ENCODE peak calls at places on chromosomes 13 and 19, in four cellular contexts. F is IMR-90, A is mesendoderm, I is H1. T is an unnamed sample.

GRCh38 chr13:32783067-32783466 is 196.8 kb downstream of the PDS5B start:
- DNase-seq in I (no peak), A (no peak), F (peak; percentile 67), T (no peak)

GRCh38 chr13:63305641-63306133 is 1890.0 kb upstream of the PCDH20 start:
- DNase-seq in A (no peak), F (no peak), I (no peak), T (no peak)

GRCh38 chr13:95411641-95412040 is 110.4 kb upstream of the ABCC4 start:
- DNase-seq in I (no peak), A (no peak), F (no peak), T (no peak)

GRCh38 chr19:34504273-34504808 is 22.8 kb downstream of the WTIP start:
- DNase-seq in I (no peak), F (no peak), A (no peak), T (no peak)

GRCh38 chr13:38213307-38213706 is 136.3 kb upstream of the UFM1 start:
- DNase-seq in F (no peak), I (no peak), A (no peak), T (no peak)

GRCh38 chr13:77040076-77040475 is 13.1 kb upstream of the FBXL3 start:
- DNase-seq in F (no peak), I (no peak), A (no peak), T (no peak)

GRCh38 chr13:43132911-43133310 is 109.5 kb downstream of the DNAJC15 start:
- DNase-seq in I (no peak), F (no peak), A (no peak), T (no peak)

GRCh38 chr19:3479177-3479818 is 1.0 kb downstream of the SMIM24 start:
- DNase-seq in A (peak; percentile 66), F (no peak), I (no peak), T (no peak)

GRCh38 chr13:60795219-60795618 is 398.2 kb downstream of the TDRD3 start:
- DNase-seq in A (no peak), I (no peak), F (no peak), T (no peak)

GRCh38 chr13:97017322-97017721 is 23.0 kb upstream of the OXGR1 start:
- DNase-seq in I (no peak), A (no peak), F (no peak), T (no peak)

GRCh38 chr13:49164712-49165111 is 55.4 kb upstream of the MLNR start:
- DNase-seq in F (no peak), A (no peak), I (no peak), T (no peak)

GRCh38 chr13:59603646-59604045 is 560.1 kb downstream of the DIAPH3 start:
- DNase-seq in I (no peak), F (no peak), A (no peak), T (no peak)

GRCh38 chr13:32403108-32403507 is 24.8 kb downstream of the N4BP2L1 start:
- DNase-seq in A (no peak), I (no peak), F (no peak), T (no peak)

GRCh38 chr19:1047696-1048147 is 7.8 kb downstream of the ABCA7 start:
- DNase-seq in F (no peak), A (no peak), I (no peak), T (no peak)

GRCh38 chr19:3149089-3149488 is 13.3 kb downstream of the GNA15 start:
- DNase-seq in F (no peak), A (no peak), I (no peak), T (no peak)

GRCh38 chr19:5240011-5240410 is 100.6 kb downstream of the PTPRS start:
- DNase-seq in I (no peak), A (no peak), F (no peak), T (no peak)

GRCh38 chr13:51101636-51102218 is 9.3 kb downstream of the C13orf42 start:
- DNase-seq in A (peak; percentile 86), I (no peak), F (no peak), T (no peak)

DNA sequence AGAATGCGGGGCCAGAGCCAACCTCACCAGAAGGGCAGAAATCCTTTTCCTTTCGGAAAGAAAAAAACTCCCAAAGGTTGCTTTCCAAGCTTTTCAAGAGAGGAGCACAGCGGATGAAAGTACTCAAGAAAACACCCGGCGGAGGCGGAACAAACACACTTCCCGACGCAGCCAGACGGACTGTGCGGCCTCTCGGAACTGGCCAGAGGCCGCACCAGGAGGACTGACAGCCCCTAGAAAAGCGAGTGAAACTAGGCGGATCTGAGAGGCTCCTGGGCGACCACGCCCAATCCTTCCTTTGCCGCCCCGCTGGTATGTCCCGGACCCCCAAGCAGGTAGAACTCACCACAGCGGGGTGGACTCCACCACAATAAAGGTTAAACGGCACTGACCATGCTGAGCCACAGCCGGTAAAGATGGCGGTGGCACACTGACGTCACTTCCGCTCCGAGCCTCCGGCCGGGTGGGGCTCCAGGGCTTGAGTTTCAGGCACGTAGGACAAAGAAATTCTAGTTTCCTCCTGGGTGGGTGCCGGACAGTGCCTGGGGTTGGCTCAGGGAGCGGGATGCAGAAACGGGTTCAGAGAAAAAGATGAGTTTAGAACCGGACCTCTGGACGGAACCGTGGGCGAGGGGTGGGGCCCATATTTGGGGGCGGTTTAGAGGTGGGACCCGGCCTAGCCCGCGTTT is at the start of gene ZNF562:
- DNase-seq in F (peak; percentile 86), I (peak; percentile 86), A (peak; percentile 97), T (peak; percentile 86)
- H3K4ac ChIP-seq in F (peak within 1 kb of the TSS; percentile 96), I (no peak within 1 kb of the TSS), A (peak within 1 kb of the TSS; percentile 85), T (no peak within 1 kb of the TSS)

GRCh38 chr19:2132191-2132590 is 19.2 kb downstream of the AP3D1 start:
- DNase-seq in I (no peak), F (no peak), A (no peak), T (no peak)
- H3K4ac ChIP-seq in I (no peak overlapping the region), F (no peak overlapping the region), A (no peak overlapping the region), T (no peak overlapping the region)

DNA sequence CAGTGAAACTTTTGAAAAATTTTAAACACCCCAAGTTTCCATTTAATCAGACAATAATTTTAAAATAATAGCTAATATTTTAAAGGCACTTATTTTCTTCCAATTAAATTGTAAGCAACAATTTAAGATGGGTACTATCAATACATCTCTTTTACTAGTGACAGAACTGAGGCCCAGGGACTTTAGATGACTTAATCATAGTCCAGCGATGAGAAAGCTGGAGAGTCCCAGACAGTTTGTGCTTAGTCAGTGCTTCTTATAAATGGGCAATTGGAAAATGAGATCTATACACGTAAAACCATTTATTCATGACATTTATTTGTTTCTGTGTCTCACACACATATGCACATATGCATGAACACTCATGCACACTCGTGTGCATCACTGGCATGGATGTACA is 2063.5 kb downstream of the PCDH9 start:
- DNase-seq in A (no peak), I (no peak), F (no peak), T (no peak)
- H3K4ac ChIP-seq in A (no peak overlapping the region), I (no peak overlapping the region), F (no peak overlapping the region), T (no peak overlapping the region)

DNA sequence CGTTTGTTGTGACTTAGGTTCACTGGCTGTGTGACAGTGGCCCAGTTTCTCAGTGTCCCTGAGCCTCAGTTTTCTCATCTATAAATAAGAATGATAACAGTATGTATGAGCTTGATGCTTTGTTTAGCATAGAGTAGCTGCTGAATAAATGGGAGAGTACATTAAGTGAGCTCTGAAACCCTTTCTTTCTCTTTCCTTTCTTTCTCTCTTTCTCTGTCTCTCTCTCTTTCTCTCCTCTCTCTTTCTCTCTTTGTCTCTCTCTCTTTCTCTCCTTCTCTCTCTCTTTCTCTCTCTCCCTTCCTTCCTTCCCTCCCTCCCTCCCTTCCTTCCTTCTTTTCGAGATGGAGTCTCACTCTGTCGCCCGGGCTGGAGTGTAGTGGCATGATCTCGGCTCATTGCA is 2.0 kb downstream of the KXD1 start:
- DNase-seq in I (no peak), A (no peak), F (no peak), T (no peak)
- H3K4ac ChIP-seq in I (no peak overlapping the region), A (no peak overlapping the region), F (no peak overlapping the region), T (no peak overlapping the region)

DNA sequence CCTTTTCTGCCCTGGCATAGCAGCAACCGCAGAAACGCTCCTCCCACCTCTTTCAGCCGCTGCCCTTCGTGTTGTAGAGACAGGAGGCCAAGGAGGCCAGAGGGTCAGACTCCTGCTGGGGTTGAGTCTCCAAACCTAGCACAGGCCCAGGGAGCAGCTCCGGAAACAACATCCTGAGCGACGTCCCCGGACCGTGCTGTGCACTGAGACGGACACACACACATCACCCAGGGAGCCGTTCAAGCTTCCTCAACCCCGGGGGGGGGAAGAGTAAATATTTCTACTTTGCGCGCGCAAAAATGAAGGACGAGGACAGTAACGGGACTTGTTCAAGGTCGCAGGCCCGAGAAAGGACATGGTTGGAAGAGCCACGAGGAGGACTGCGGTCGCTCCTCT is 657 bp downstream of the ZNF550 start:
- DNase-seq in F (no peak), I (no peak), A (peak; percentile 56), T (no peak)
- H3K4ac ChIP-seq in F (no peak overlapping the region), I (no peak overlapping the region), A (no peak overlapping the region), T (no peak overlapping the region)

DNA sequence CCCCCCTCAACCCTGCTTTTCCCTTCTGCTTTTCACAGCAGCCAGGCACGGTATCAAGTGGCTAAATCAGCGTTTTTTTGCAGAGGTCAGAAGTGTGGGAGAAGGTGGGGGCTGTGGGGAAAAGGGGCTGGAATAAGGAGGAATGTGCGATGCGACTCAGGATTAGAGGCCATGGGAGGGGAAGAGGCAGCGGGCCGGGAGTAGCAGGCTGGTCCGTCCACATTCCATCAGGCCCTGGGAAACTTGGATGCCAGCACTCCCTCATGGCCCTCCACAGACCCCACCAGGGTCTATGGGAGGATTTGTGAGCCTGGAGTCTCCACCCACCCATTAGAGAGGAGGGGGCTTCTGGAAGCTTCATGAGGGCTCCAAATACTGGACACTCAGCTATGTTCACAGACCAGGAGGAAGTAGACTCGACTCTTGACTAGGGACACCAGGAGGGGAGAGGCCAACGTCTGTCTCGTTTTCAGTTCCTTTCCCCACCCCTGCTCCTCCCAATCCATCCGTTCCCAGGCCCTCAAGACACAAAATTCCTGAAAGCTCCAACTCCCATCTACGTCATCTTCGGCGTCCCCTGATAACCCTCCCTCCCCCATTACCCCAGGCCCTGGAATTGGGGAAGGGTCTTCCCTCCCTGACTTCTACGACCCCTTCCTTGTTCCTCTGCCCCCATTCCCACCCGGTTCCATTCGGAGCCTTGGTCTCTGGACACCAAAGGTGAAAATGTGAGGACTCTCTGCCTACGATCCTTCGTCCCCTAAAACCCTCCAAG is 3.3 kb upstream of the KCNC3 start:
- DNase-seq in I (no peak), A (peak; percentile 92), F (no peak), T (no peak)
- H3K4ac ChIP-seq in I (peak overlapping the region; percentile 94), A (peak overlapping the region; percentile 85), F (no peak overlapping the region), T (peak overlapping the region; percentile 78)

T was measured in neuronal stem cell.